ENCODE peak calls at places on chromosomes 12 and 14, in ten cellular contexts. One of them, this sample, is unnamed.

GRCh38 chr12:17577405-17577804 is 512.6 kb downstream of the RERGL start:
- DNase-seq in BE2C: no peak
- DNase-seq in foreskin fibroblast: no peak
- DNase-seq in CD4-positive, CD25-positive, alpha-beta regulatory T cell: no peak
- DNase-seq in astrocyte of the spinal cord: no peak
- DNase-seq in naive thymus-derived CD4-positive, alpha-beta T cell: no peak
- DNase-seq in uterus: no peak
- DNase-seq in lung: no peak
- DNase-seq in A549: no peak
- DNase-seq in epithelial cell of esophagus: no peak
- DNase-seq in this sample: no peak

GRCh38 chr12:57756406-57757341 is 1.8 kb downstream of the MARCHF9 start:
- DNase-seq in BE2C: peak
- DNase-seq in foreskin fibroblast: no peak
- DNase-seq in CD4-positive, CD25-positive, alpha-beta regulatory T cell: peak
- DNase-seq in astrocyte of the spinal cord: no peak
- DNase-seq in naive thymus-derived CD4-positive, alpha-beta T cell: peak
- DNase-seq in uterus: no peak
- DNase-seq in lung: no peak
- DNase-seq in A549: peak
- DNase-seq in epithelial cell of esophagus: peak
- DNase-seq in this sample: no peak

GRCh38 chr12:52787324-52787996 is 8.5 kb downstream of the KRT3 start:
- DNase-seq in BE2C: no peak
- DNase-seq in foreskin fibroblast: no peak
- DNase-seq in CD4-positive, CD25-positive, alpha-beta regulatory T cell: no peak
- DNase-seq in astrocyte of the spinal cord: no peak
- DNase-seq in naive thymus-derived CD4-positive, alpha-beta T cell: no peak
- DNase-seq in uterus: no peak
- DNase-seq in lung: no peak
- DNase-seq in A549: no peak
- DNase-seq in epithelial cell of esophagus: no peak
- DNase-seq in this sample: no peak

GRCh38 chr12:94329366-94329765 is 130.3 kb downstream of the CEP83 start:
- DNase-seq in BE2C: no peak
- DNase-seq in foreskin fibroblast: no peak
- DNase-seq in CD4-positive, CD25-positive, alpha-beta regulatory T cell: no peak
- DNase-seq in astrocyte of the spinal cord: no peak
- DNase-seq in naive thymus-derived CD4-positive, alpha-beta T cell: no peak
- DNase-seq in uterus: no peak
- DNase-seq in lung: no peak
- DNase-seq in A549: no peak
- DNase-seq in epithelial cell of esophagus: no peak
- DNase-seq in this sample: no peak

GRCh38 chr14:99560946-99561683 is 42.9 kb downstream of the CCDC85C start:
- DNase-seq in BE2C: peak
- DNase-seq in foreskin fibroblast: no peak
- DNase-seq in CD4-positive, CD25-positive, alpha-beta regulatory T cell: no peak
- DNase-seq in astrocyte of the spinal cord: no peak
- DNase-seq in naive thymus-derived CD4-positive, alpha-beta T cell: no peak
- DNase-seq in uterus: no peak
- DNase-seq in lung: no peak
- DNase-seq in A549: no peak
- DNase-seq in epithelial cell of esophagus: no peak
- DNase-seq in this sample: no peak

GRCh38 chr12:9590441-9590840 is 17.3 kb downstream of the KLRB1 start:
- DNase-seq in BE2C: no peak
- DNase-seq in foreskin fibroblast: no peak
- DNase-seq in CD4-positive, CD25-positive, alpha-beta regulatory T cell: no peak
- DNase-seq in astrocyte of the spinal cord: no peak
- DNase-seq in naive thymus-derived CD4-positive, alpha-beta T cell: no peak
- DNase-seq in uterus: no peak
- DNase-seq in lung: no peak
- DNase-seq in A549: no peak
- DNase-seq in epithelial cell of esophagus: no peak
- DNase-seq in this sample: no peak

GRCh38 chr12:107415066-107415465 is 270.5 kb upstream of the PWP1 start:
- DNase-seq in BE2C: no peak
- DNase-seq in foreskin fibroblast: peak
- DNase-seq in CD4-positive, CD25-positive, alpha-beta regulatory T cell: no peak
- DNase-seq in astrocyte of the spinal cord: peak
- DNase-seq in naive thymus-derived CD4-positive, alpha-beta T cell: no peak
- DNase-seq in uterus: no peak
- DNase-seq in lung: no peak
- DNase-seq in A549: peak
- DNase-seq in epithelial cell of esophagus: peak
- DNase-seq in this sample: no peak

GRCh38 chr12:121530600-121531355 is 50.0 kb downstream of the KDM2B start:
- DNase-seq in BE2C: no peak
- DNase-seq in foreskin fibroblast: peak
- DNase-seq in CD4-positive, CD25-positive, alpha-beta regulatory T cell: peak
- DNase-seq in astrocyte of the spinal cord: peak
- DNase-seq in naive thymus-derived CD4-positive, alpha-beta T cell: peak
- DNase-seq in uterus: peak
- DNase-seq in lung: peak
- DNase-seq in A549: no peak
- DNase-seq in epithelial cell of esophagus: peak
- DNase-seq in this sample: no peak

GRCh38 chr14:90388437-90388836 is 8.4 kb upstream of the CALM1 start:
- DNase-seq in BE2C: peak
- DNase-seq in foreskin fibroblast: peak
- DNase-seq in CD4-positive, CD25-positive, alpha-beta regulatory T cell: no peak
- DNase-seq in astrocyte of the spinal cord: peak
- DNase-seq in naive thymus-derived CD4-positive, alpha-beta T cell: no peak
- DNase-seq in uterus: no peak
- DNase-seq in lung: no peak
- DNase-seq in A549: peak
- DNase-seq in epithelial cell of esophagus: peak
- DNase-seq in this sample: no peak

GRCh38 chr14:52238682-52239081 is 28.8 kb upstream of the PTGDR start:
- DNase-seq in BE2C: no peak
- DNase-seq in foreskin fibroblast: no peak
- DNase-seq in CD4-positive, CD25-positive, alpha-beta regulatory T cell: no peak
- DNase-seq in astrocyte of the spinal cord: no peak
- DNase-seq in naive thymus-derived CD4-positive, alpha-beta T cell: no peak
- DNase-seq in uterus: no peak
- DNase-seq in lung: no peak
- DNase-seq in A549: no peak
- DNase-seq in epithelial cell of esophagus: no peak
- DNase-seq in this sample: no peak

GRCh38 chr12:57360468-57360867 is 70.4 kb downstream of the R3HDM2 start:
- DNase-seq in BE2C: no peak
- DNase-seq in foreskin fibroblast: no peak
- DNase-seq in CD4-positive, CD25-positive, alpha-beta regulatory T cell: no peak
- DNase-seq in astrocyte of the spinal cord: no peak
- DNase-seq in naive thymus-derived CD4-positive, alpha-beta T cell: no peak
- DNase-seq in uterus: no peak
- DNase-seq in lung: no peak
- DNase-seq in A549: no peak
- DNase-seq in epithelial cell of esophagus: no peak
- DNase-seq in this sample: no peak

GRCh38 chr14:61452452-61452851 is 131.1 kb downstream of the PRKCH start:
- DNase-seq in BE2C: no peak
- DNase-seq in foreskin fibroblast: no peak
- DNase-seq in CD4-positive, CD25-positive, alpha-beta regulatory T cell: peak
- DNase-seq in astrocyte of the spinal cord: no peak
- DNase-seq in naive thymus-derived CD4-positive, alpha-beta T cell: peak
- DNase-seq in uterus: no peak
- DNase-seq in lung: no peak
- DNase-seq in A549: no peak
- DNase-seq in epithelial cell of esophagus: no peak
- DNase-seq in this sample: no peak

GRCh38 chr14:54567224-54567633 is 301 bp downstream of the SAMD4A start:
- DNase-seq in BE2C: peak
- DNase-seq in foreskin fibroblast: no peak
- DNase-seq in CD4-positive, CD25-positive, alpha-beta regulatory T cell: no peak
- DNase-seq in astrocyte of the spinal cord: no peak
- DNase-seq in naive thymus-derived CD4-positive, alpha-beta T cell: no peak
- DNase-seq in uterus: peak
- DNase-seq in lung: peak
- DNase-seq in A549: no peak
- DNase-seq in epithelial cell of esophagus: no peak
- DNase-seq in this sample: no peak

GRCh38 chr12:132866251-132866828 is 21.1 kb downstream of the CHFR start:
- DNase-seq in BE2C: no peak
- DNase-seq in foreskin fibroblast: peak
- DNase-seq in CD4-positive, CD25-positive, alpha-beta regulatory T cell: no peak
- DNase-seq in astrocyte of the spinal cord: peak
- DNase-seq in naive thymus-derived CD4-positive, alpha-beta T cell: no peak
- DNase-seq in uterus: no peak
- DNase-seq in lung: no peak
- DNase-seq in A549: no peak
- DNase-seq in epithelial cell of esophagus: peak
- DNase-seq in this sample: no peak

GRCh38 chr14:103702095-103702494 is 13.2 kb downstream of the XRCC3 start:
- DNase-seq in BE2C: no peak
- DNase-seq in foreskin fibroblast: no peak
- DNase-seq in CD4-positive, CD25-positive, alpha-beta regulatory T cell: no peak
- DNase-seq in astrocyte of the spinal cord: no peak
- DNase-seq in naive thymus-derived CD4-positive, alpha-beta T cell: no peak
- DNase-seq in uterus: no peak
- DNase-seq in lung: no peak
- DNase-seq in A549: no peak
- DNase-seq in epithelial cell of esophagus: no peak
- DNase-seq in this sample: no peak

GRCh38 chr14:56127156-56127555 is 8.9 kb downstream of the PELI2 start:
- DNase-seq in BE2C: no peak
- DNase-seq in foreskin fibroblast: no peak
- DNase-seq in CD4-positive, CD25-positive, alpha-beta regulatory T cell: no peak
- DNase-seq in astrocyte of the spinal cord: no peak
- DNase-seq in naive thymus-derived CD4-positive, alpha-beta T cell: no peak
- DNase-seq in uterus: no peak
- DNase-seq in lung: no peak
- DNase-seq in A549: no peak
- DNase-seq in epithelial cell of esophagus: no peak
- DNase-seq in this sample: no peak

GRCh38 chr12:38465020-38465419 is 148.4 kb downstream of the ALG10B start:
- DNase-seq in BE2C: no peak
- DNase-seq in foreskin fibroblast: no peak
- DNase-seq in CD4-positive, CD25-positive, alpha-beta regulatory T cell: no peak
- DNase-seq in astrocyte of the spinal cord: no peak
- DNase-seq in naive thymus-derived CD4-positive, alpha-beta T cell: no peak
- DNase-seq in uterus: no peak
- DNase-seq in lung: no peak
- DNase-seq in A549: no peak
- DNase-seq in epithelial cell of esophagus: no peak
- DNase-seq in this sample: no peak

GRCh38 chr14:22415633-22415959 is 173.4 kb downstream of the DAD1 start:
- DNase-seq in BE2C: no peak
- DNase-seq in foreskin fibroblast: no peak
- DNase-seq in CD4-positive, CD25-positive, alpha-beta regulatory T cell: no peak
- DNase-seq in astrocyte of the spinal cord: no peak
- DNase-seq in naive thymus-derived CD4-positive, alpha-beta T cell: no peak
- DNase-seq in uterus: no peak
- DNase-seq in lung: no peak
- DNase-seq in A549: no peak
- DNase-seq in epithelial cell of esophagus: no peak
- DNase-seq in this sample: no peak

GRCh38 chr14:22414876-22415632 is 174.0 kb downstream of the DAD1 start:
- DNase-seq in BE2C: no peak
- DNase-seq in foreskin fibroblast: no peak
- DNase-seq in CD4-positive, CD25-positive, alpha-beta regulatory T cell: no peak
- DNase-seq in astrocyte of the spinal cord: no peak
- DNase-seq in naive thymus-derived CD4-positive, alpha-beta T cell: no peak
- DNase-seq in uterus: no peak
- DNase-seq in lung: no peak
- DNase-seq in A549: no peak
- DNase-seq in epithelial cell of esophagus: no peak
- DNase-seq in this sample: no peak

GRCh38 chr14:22411398-22411797 is 177.6 kb downstream of the DAD1 start:
- DNase-seq in BE2C: no peak
- DNase-seq in foreskin fibroblast: no peak
- DNase-seq in CD4-positive, CD25-positive, alpha-beta regulatory T cell: no peak
- DNase-seq in astrocyte of the spinal cord: no peak
- DNase-seq in naive thymus-derived CD4-positive, alpha-beta T cell: no peak
- DNase-seq in uterus: no peak
- DNase-seq in lung: no peak
- DNase-seq in A549: no peak
- DNase-seq in epithelial cell of esophagus: no peak
- DNase-seq in this sample: no peak

GRCh38 chr14:22410497-22410896 is 178.5 kb downstream of the DAD1 start:
- DNase-seq in BE2C: no peak
- DNase-seq in foreskin fibroblast: no peak
- DNase-seq in CD4-positive, CD25-positive, alpha-beta regulatory T cell: no peak
- DNase-seq in astrocyte of the spinal cord: no peak
- DNase-seq in naive thymus-derived CD4-positive, alpha-beta T cell: no peak
- DNase-seq in uterus: no peak
- DNase-seq in lung: no peak
- DNase-seq in A549: no peak
- DNase-seq in epithelial cell of esophagus: no peak
- DNase-seq in this sample: no peak

GRCh38 chr14:22412936-22413411 is 176.1 kb downstream of the DAD1 start:
- DNase-seq in BE2C: no peak
- DNase-seq in foreskin fibroblast: no peak
- DNase-seq in CD4-positive, CD25-positive, alpha-beta regulatory T cell: no peak
- DNase-seq in astrocyte of the spinal cord: peak
- DNase-seq in naive thymus-derived CD4-positive, alpha-beta T cell: no peak
- DNase-seq in uterus: no peak
- DNase-seq in lung: no peak
- DNase-seq in A549: no peak
- DNase-seq in epithelial cell of esophagus: no peak
- DNase-seq in this sample: no peak
- H3K4me3 ChIP-seq in BE2C: no peak
- H3K4me3 ChIP-seq in foreskin fibroblast: no peak
- H3K4me3 ChIP-seq in CD4-positive, CD25-positive, alpha-beta regulatory T cell: no peak
- H3K4me3 ChIP-seq in astrocyte of the spinal cord: no peak
- H3K4me3 ChIP-seq in naive thymus-derived CD4-positive, alpha-beta T cell: no peak
- H3K4me3 ChIP-seq in uterus: no peak
- H3K4me3 ChIP-seq in lung: no peak
- H3K4me3 ChIP-seq in A549: no peak
- H3K4me3 ChIP-seq in epithelial cell of esophagus: no peak
- H3K4me3 ChIP-seq in this sample: no peak

GRCh38 chr12:46174919-46175318 is 93.9 kb downstream of the SLC38A1 start:
- DNase-seq in BE2C: no peak
- DNase-seq in foreskin fibroblast: no peak
- DNase-seq in CD4-positive, CD25-positive, alpha-beta regulatory T cell: no peak
- DNase-seq in astrocyte of the spinal cord: no peak
- DNase-seq in naive thymus-derived CD4-positive, alpha-beta T cell: no peak
- DNase-seq in uterus: no peak
- DNase-seq in lung: no peak
- DNase-seq in A549: no peak
- DNase-seq in epithelial cell of esophagus: no peak
- DNase-seq in this sample: no peak
- H3K4me3 ChIP-seq in BE2C: no peak
- H3K4me3 ChIP-seq in foreskin fibroblast: no peak
- H3K4me3 ChIP-seq in CD4-positive, CD25-positive, alpha-beta regulatory T cell: no peak
- H3K4me3 ChIP-seq in astrocyte of the spinal cord: no peak
- H3K4me3 ChIP-seq in naive thymus-derived CD4-positive, alpha-beta T cell: no peak
- H3K4me3 ChIP-seq in uterus: no peak
- H3K4me3 ChIP-seq in lung: no peak
- H3K4me3 ChIP-seq in A549: no peak
- H3K4me3 ChIP-seq in epithelial cell of esophagus: no peak
- H3K4me3 ChIP-seq in this sample: no peak

GRCh38 chr12:95944108-95944704 is 1.1 kb downstream of the AMDHD1 start:
- DNase-seq in BE2C: no peak
- DNase-seq in foreskin fibroblast: no peak
- DNase-seq in CD4-positive, CD25-positive, alpha-beta regulatory T cell: no peak
- DNase-seq in astrocyte of the spinal cord: no peak
- DNase-seq in naive thymus-derived CD4-positive, alpha-beta T cell: no peak
- DNase-seq in uterus: no peak
- DNase-seq in lung: no peak
- DNase-seq in A549: no peak
- DNase-seq in epithelial cell of esophagus: no peak
- DNase-seq in this sample: no peak
- H3K4me3 ChIP-seq in BE2C: no peak
- H3K4me3 ChIP-seq in foreskin fibroblast: no peak
- H3K4me3 ChIP-seq in CD4-positive, CD25-positive, alpha-beta regulatory T cell: peak
- H3K4me3 ChIP-seq in astrocyte of the spinal cord: no peak
- H3K4me3 ChIP-seq in naive thymus-derived CD4-positive, alpha-beta T cell: peak
- H3K4me3 ChIP-seq in uterus: no peak
- H3K4me3 ChIP-seq in lung: no peak
- H3K4me3 ChIP-seq in A549: peak
- H3K4me3 ChIP-seq in epithelial cell of esophagus: no peak
- H3K4me3 ChIP-seq in this sample: no peak

GRCh38 chr12:67647251-67647546 is 1.3 kb upstream of the DYRK2 start:
- DNase-seq in BE2C: no peak
- DNase-seq in foreskin fibroblast: no peak
- DNase-seq in CD4-positive, CD25-positive, alpha-beta regulatory T cell: no peak
- DNase-seq in astrocyte of the spinal cord: peak
- DNase-seq in naive thymus-derived CD4-positive, alpha-beta T cell: no peak
- DNase-seq in uterus: no peak
- DNase-seq in lung: no peak
- DNase-seq in A549: no peak
- DNase-seq in epithelial cell of esophagus: no peak
- DNase-seq in this sample: no peak
- H3K4me3 ChIP-seq in BE2C: no peak
- H3K4me3 ChIP-seq in foreskin fibroblast: no peak
- H3K4me3 ChIP-seq in CD4-positive, CD25-positive, alpha-beta regulatory T cell: no peak
- H3K4me3 ChIP-seq in astrocyte of the spinal cord: no peak
- H3K4me3 ChIP-seq in naive thymus-derived CD4-positive, alpha-beta T cell: peak
- H3K4me3 ChIP-seq in uterus: no peak
- H3K4me3 ChIP-seq in lung: no peak
- H3K4me3 ChIP-seq in A549: peak
- H3K4me3 ChIP-seq in epithelial cell of esophagus: no peak
- H3K4me3 ChIP-seq in this sample: no peak

This sample was measured in retinal pigment epithelial cell.